ENCODE peak calls at places on chromosomes 12 and 14, in four cellular contexts. One of them, this sample, is unnamed. For H4K20me1, the result is how much of the 10 kb centered on the place peaks cover.

GRCh38 chr12:47270782-47271664 is 191.3 kb upstream of the AMIGO2 start:
- DNase-seq in GM23248: peak
- DNase-seq in GM23338: no peak
- DNase-seq in DND-41: no peak
- DNase-seq in this sample: no peak

GRCh38 chr12:110091136-110091711 is 32.9 kb upstream of the IFT81 start:
- DNase-seq in GM23248: no peak
- DNase-seq in GM23338: no peak
- DNase-seq in DND-41: no peak
- DNase-seq in this sample: no peak

GRCh38 chr12:68198490-68199086 is 27.0 kb downstream of the IL26 start:
- DNase-seq in GM23248: no peak
- DNase-seq in GM23338: no peak
- DNase-seq in DND-41: no peak
- DNase-seq in this sample: no peak

GRCh38 chr14:53979747-53980642 is 23.4 kb upstream of the BMP4 start:
- DNase-seq in GM23248: peak
- DNase-seq in GM23338: peak
- DNase-seq in DND-41: no peak
- DNase-seq in this sample: no peak

GRCh38 chr12:96078281-96078761 is 42.9 kb upstream of the LTA4H start:
- DNase-seq in GM23248: no peak
- DNase-seq in GM23338: no peak
- DNase-seq in DND-41: no peak
- DNase-seq in this sample: no peak

GRCh38 chr12:131867891-131868675 is 26.3 kb upstream of the ULK1 start:
- DNase-seq in GM23248: peak
- DNase-seq in GM23338: no peak
- DNase-seq in DND-41: no peak
- DNase-seq in this sample: no peak

GRCh38 chr12:49297695-49298060 is 2.7 kb downstream of the PRPH start:
- DNase-seq in GM23248: no peak
- DNase-seq in GM23338: no peak
- DNase-seq in DND-41: no peak
- DNase-seq in this sample: no peak

GRCh38 chr14:61315288-61315687 is 6.1 kb upstream of the PRKCH start:
- DNase-seq in GM23248: no peak
- DNase-seq in GM23338: no peak
- DNase-seq in DND-41: no peak
- DNase-seq in this sample: no peak

GRCh38 chr14:83638725-83639124 is 1891.2 kb upstream of the FLRT2 start:
- DNase-seq in GM23248: no peak
- DNase-seq in GM23338: no peak
- DNase-seq in DND-41: no peak
- DNase-seq in this sample: no peak

GRCh38 chr12:62963642-62964041 is 28.7 kb upstream of the PPM1H start:
- DNase-seq in GM23248: no peak
- DNase-seq in GM23338: no peak
- DNase-seq in DND-41: no peak
- DNase-seq in this sample: no peak

GRCh38 chr14:30798961-30799360 is 75.4 kb upstream of the COCH start:
- DNase-seq in GM23248: no peak
- DNase-seq in GM23338: no peak
- DNase-seq in DND-41: no peak
- DNase-seq in this sample: no peak

GRCh38 chr14:53942970-53943750 is 13.5 kb downstream of the BMP4 start:
- DNase-seq in GM23248: no peak
- DNase-seq in GM23338: peak
- DNase-seq in DND-41: no peak
- DNase-seq in this sample: no peak

GRCh38 chr12:101127521-101128219 is 82.4 kb downstream of the SLC5A8 start:
- DNase-seq in GM23248: peak
- DNase-seq in GM23338: no peak
- DNase-seq in DND-41: no peak
- DNase-seq in this sample: peak

GRCh38 chr12:121738340-121738858 is 25.8 kb downstream of the TMEM120B start:
- DNase-seq in GM23248: no peak
- DNase-seq in GM23338: no peak
- DNase-seq in DND-41: no peak
- DNase-seq in this sample: no peak

GRCh38 chr12:27524839-27525238 is 833 bp downstream of the PPFIBP1 start:
- DNase-seq in GM23248: peak
- DNase-seq in GM23338: peak
- DNase-seq in DND-41: no peak
- DNase-seq in this sample: no peak

GRCh38 chr12:107320929-107321618 is 227.7 kb upstream of the CRY1 start:
- DNase-seq in GM23248: peak
- DNase-seq in GM23338: peak
- DNase-seq in DND-41: peak
- DNase-seq in this sample: no peak

GRCh38 chr14:93619176-93619793 is 169.0 kb downstream of the PRIMA1 start:
- DNase-seq in GM23248: peak
- DNase-seq in GM23338: peak
- DNase-seq in DND-41: peak
- DNase-seq in this sample: peak

GRCh38 chr12:131783915-131784541 is 44.2 kb upstream of the MMP17 start:
- DNase-seq in GM23248: peak
- DNase-seq in GM23338: peak
- DNase-seq in DND-41: no peak
- DNase-seq in this sample: no peak

GRCh38 chr12:16325426-16325825 is 22.0 kb upstream of the MGST1 start:
- DNase-seq in GM23248: peak
- DNase-seq in GM23338: no peak
- DNase-seq in DND-41: no peak
- DNase-seq in this sample: no peak

GRCh38 chr14:100872641-100873071 is 30.9 kb downstream of the RTL1 start:
- DNase-seq in GM23248: no peak
- DNase-seq in GM23338: no peak
- DNase-seq in DND-41: no peak
- DNase-seq in this sample: no peak

GRCh38 chr14:61140872-61141271 is 140.3 kb downstream of the TMEM30B start:
- DNase-seq in GM23248: peak
- DNase-seq in GM23338: no peak
- DNase-seq in DND-41: no peak
- DNase-seq in this sample: no peak

GRCh38 chr12:124397807-124398577 is 103.1 kb downstream of the RFLNA start:
- DNase-seq in GM23248: peak
- DNase-seq in GM23338: no peak
- DNase-seq in DND-41: peak
- DNase-seq in this sample: no peak

GRCh38 chr14:68843471-68844209 is 50.8 kb upstream of the ZFP36L1 start:
- DNase-seq in GM23248: peak
- DNase-seq in GM23338: peak
- DNase-seq in DND-41: peak
- DNase-seq in this sample: peak

GRCh38 chr14:72680853-72681640 is 212.9 kb downstream of the DPF3 start:
- DNase-seq in GM23248: peak
- DNase-seq in GM23338: no peak
- DNase-seq in DND-41: no peak
- DNase-seq in this sample: no peak

GRCh38 chr14:106044949-106045596 is 518.7 kb downstream of the TMEM121 start:
- DNase-seq in GM23248: peak
- DNase-seq in GM23338: peak
- DNase-seq in DND-41: peak
- DNase-seq in this sample: peak

GRCh38 chr14:32472512-32473472 is 143.7 kb downstream of the AKAP6 start:
- DNase-seq in GM23248: peak
- DNase-seq in GM23338: peak
- DNase-seq in DND-41: no peak
- DNase-seq in this sample: no peak

GRCh38 chr12:97643961-97644360 is 181.4 kb downstream of the RMST start:
- DNase-seq in GM23248: no peak
- DNase-seq in GM23338: no peak
- DNase-seq in DND-41: no peak
- DNase-seq in this sample: no peak
- H4K20me1 ChIP-seq in GM23248: under half
- H4K20me1 ChIP-seq in GM23338: under half
- H4K20me1 ChIP-seq in DND-41: under half
- H4K20me1 ChIP-seq in this sample: under half

DNA sequence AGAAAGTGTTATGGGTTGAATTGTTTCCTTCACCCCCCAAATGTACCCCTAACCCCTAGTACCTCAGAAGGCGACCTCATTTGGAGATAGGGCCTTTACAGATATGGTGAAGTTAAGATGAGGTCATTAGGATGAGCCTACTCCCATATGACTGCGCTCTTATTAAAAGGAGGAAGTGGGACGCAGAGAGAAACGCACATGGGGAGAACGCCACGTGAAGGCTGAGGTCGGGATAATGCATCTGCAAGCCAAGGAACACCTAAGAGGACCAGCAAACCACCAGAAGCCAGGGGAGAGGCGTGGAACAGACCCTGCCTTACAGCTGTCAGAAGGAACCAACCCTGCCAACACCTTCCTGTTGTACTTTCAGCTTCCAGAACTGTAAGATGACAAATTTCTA is 1.7 kb upstream of the NRIP2 start:
- DNase-seq in GM23248: no peak
- DNase-seq in GM23338: no peak
- DNase-seq in DND-41: no peak
- DNase-seq in this sample: no peak
- H4K20me1 ChIP-seq in GM23248: under half
- H4K20me1 ChIP-seq in GM23338: under half
- H4K20me1 ChIP-seq in DND-41: under half
- H4K20me1 ChIP-seq in this sample: under half

DNA sequence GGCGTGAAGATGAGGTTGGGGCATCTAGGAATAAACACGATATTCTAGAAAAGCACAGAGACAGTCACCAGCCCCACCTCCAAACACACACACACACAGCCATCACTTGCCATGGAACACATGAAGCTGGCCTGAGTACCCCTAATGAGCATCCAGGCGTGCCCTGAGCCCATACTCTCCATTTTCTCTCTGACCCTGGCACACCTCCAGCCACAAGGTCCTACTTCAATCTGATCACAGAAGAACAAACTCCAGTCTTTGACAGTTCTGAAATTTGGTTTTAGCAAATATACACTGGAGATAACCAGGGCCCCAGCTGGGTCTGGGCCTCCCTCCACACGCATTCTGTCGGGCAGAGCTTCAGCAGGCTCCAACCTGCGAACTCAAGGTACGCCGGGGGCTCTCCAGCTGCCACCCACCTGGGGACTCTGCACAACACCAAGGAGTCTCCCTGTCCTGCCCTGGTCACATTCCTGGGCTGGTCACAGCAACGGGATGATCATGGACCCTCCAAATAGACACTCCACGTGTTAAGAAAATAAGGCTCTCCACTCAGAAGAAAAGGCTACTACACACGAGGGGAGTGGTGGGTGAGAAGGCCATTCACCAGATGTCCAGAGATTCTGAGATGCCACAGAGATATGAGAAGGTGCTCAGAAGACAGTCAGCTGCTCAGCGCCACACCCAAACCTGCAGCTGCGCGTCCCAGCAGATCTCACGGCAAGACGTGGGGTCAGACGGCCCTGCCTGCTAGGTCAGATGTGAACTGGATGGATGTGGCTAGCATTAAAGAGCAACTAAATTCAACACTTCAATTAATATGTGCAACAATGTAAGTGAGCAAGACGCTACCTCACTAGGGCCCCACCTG is 57.0 kb upstream of the PNMA1 start:
- DNase-seq in GM23248: no peak
- DNase-seq in GM23338: no peak
- DNase-seq in DND-41: no peak
- DNase-seq in this sample: no peak
- H4K20me1 ChIP-seq in GM23248: under half
- H4K20me1 ChIP-seq in GM23338: under half
- H4K20me1 ChIP-seq in DND-41: half or more
- H4K20me1 ChIP-seq in this sample: under half

GRCh38 chr12:117313906-117314305 is 47.5 kb downstream of the NOS1 start:
- DNase-seq in GM23248: no peak
- DNase-seq in GM23338: no peak
- DNase-seq in DND-41: no peak
- DNase-seq in this sample: no peak

GRCh38 chr12:117316336-117316735 is 45.1 kb downstream of the NOS1 start:
- DNase-seq in GM23248: no peak
- DNase-seq in GM23338: no peak
- DNase-seq in DND-41: no peak
- DNase-seq in this sample: no peak

GRCh38 chr12:117321572-117321971 is 39.9 kb downstream of the NOS1 start:
- DNase-seq in GM23248: peak
- DNase-seq in GM23338: no peak
- DNase-seq in DND-41: no peak
- DNase-seq in this sample: no peak

GRCh38 chr12:117322428-117322827 is 39.0 kb downstream of the NOS1 start:
- DNase-seq in GM23248: no peak
- DNase-seq in GM23338: no peak
- DNase-seq in DND-41: no peak
- DNase-seq in this sample: no peak

DNA sequence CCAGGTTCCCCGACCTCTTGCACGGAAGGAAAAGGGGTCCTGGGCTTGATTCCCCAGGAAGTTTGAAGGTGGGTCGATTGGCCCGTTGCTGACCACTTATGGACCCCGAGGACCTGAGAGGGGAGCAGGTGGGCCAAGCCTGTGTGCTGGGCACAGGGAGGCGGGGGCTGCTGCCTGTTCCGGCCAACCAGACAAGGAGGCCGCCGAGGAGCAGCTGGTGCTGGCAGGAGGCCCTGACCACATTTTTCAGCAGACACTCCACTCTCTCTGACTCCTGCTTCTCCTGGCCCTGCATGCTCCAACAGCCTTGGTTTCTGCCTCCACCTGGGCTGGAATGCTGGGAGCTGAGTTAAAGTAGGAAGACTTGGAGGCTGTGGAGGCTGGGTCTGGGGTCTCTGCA is 42.8 kb downstream of the NOS1 start:
- DNase-seq in GM23248: no peak
- DNase-seq in GM23338: no peak
- DNase-seq in DND-41: no peak
- DNase-seq in this sample: no peak
- H4K20me1 ChIP-seq in GM23248: under half
- H4K20me1 ChIP-seq in GM23338: under half
- H4K20me1 ChIP-seq in DND-41: under half
- H4K20me1 ChIP-seq in this sample: under half